ENCODE peak calls at places on chromosomes 13 and 19, in four cellular contexts. One of them, this sample, is unnamed.

GRCh38 chr19:14361824-14362223 is 19.4 kb upstream of the ADGRE5 start:
- DNase-seq in Caki2: peak; percentile 35
- DNase-seq in NCI-H345: no peak
- DNase-seq in NCI-H2081: no peak
- DNase-seq in this sample: peak; percentile 46

GRCh38 chr19:993361-993830 is 6.8 kb upstream of the GRIN3B start:
- DNase-seq in Caki2: no peak
- DNase-seq in NCI-H2081: no peak
- DNase-seq in NCI-H345: no peak
- DNase-seq in this sample: no peak

GRCh38 chr19:34963531-34964406 is at the start of gene ZNF792:
- DNase-seq in Caki2: peak; percentile 48
- DNase-seq in NCI-H345: peak; percentile 81
- DNase-seq in NCI-H2081: peak; percentile 6
- DNase-seq in this sample: no peak

GRCh38 chr13:44576396-44577235 is 486 bp upstream of the TSC22D1 start:
- DNase-seq in NCI-H345: peak; percentile 24
- DNase-seq in NCI-H2081: no peak
- DNase-seq in Caki2: no peak
- DNase-seq in this sample: no peak

GRCh38 chr19:1019980-1020867 is 699 bp downstream of the TMEM259 start:
- DNase-seq in NCI-H345: no peak
- DNase-seq in NCI-H2081: no peak
- DNase-seq in Caki2: no peak
- DNase-seq in this sample: no peak

GRCh38 chr19:19217110-19217509 is 5.4 kb downstream of the NCAN start:
- DNase-seq in Caki2: peak; percentile 37
- DNase-seq in NCI-H345: no peak
- DNase-seq in NCI-H2081: peak; percentile 6
- DNase-seq in this sample: no peak

GRCh38 chr13:101972191-101972590 is 429.7 kb downstream of the FGF14 start:
- DNase-seq in Caki2: no peak
- DNase-seq in NCI-H2081: no peak
- DNase-seq in NCI-H345: no peak
- DNase-seq in this sample: no peak

GRCh38 chr13:74145249-74145970 is 11.2 kb upstream of the KLF12 start:
- DNase-seq in NCI-H345: no peak
- DNase-seq in Caki2: no peak
- DNase-seq in NCI-H2081: no peak
- DNase-seq in this sample: no peak

GRCh38 chr13:71704650-71705049 is 162.4 kb downstream of the DACH1 start:
- DNase-seq in Caki2: no peak
- DNase-seq in NCI-H2081: no peak
- DNase-seq in NCI-H345: no peak
- DNase-seq in this sample: no peak

GRCh38 chr13:43977911-43978310 is 98.2 kb downstream of the LACC1 start:
- DNase-seq in Caki2: no peak
- DNase-seq in NCI-H2081: no peak
- DNase-seq in NCI-H345: no peak
- DNase-seq in this sample: no peak

GRCh38 chr19:46660008-46660517 is 919 bp downstream of the DACT3 start:
- DNase-seq in NCI-H2081: no peak
- DNase-seq in Caki2: no peak
- DNase-seq in NCI-H345: no peak
- DNase-seq in this sample: no peak

GRCh38 chr19:4575978-4576933 is 16.8 kb upstream of the SEMA6B start:
- DNase-seq in NCI-H2081: peak; percentile 54
- DNase-seq in NCI-H345: peak; percentile 40
- DNase-seq in Caki2: peak; percentile 72
- DNase-seq in this sample: no peak

GRCh38 chr13:42073683-42074082 is 25.2 kb downstream of the DGKH start:
- DNase-seq in Caki2: no peak
- DNase-seq in NCI-H345: no peak
- DNase-seq in NCI-H2081: no peak
- DNase-seq in this sample: no peak

GRCh38 chr13:101529419-101529818 is 76.9 kb downstream of the ITGBL1 start:
- DNase-seq in NCI-H2081: no peak
- DNase-seq in NCI-H345: no peak
- DNase-seq in Caki2: no peak
- DNase-seq in this sample: no peak

GRCh38 chr13:37811441-37811840 is 58.1 kb downstream of the TRPC4 start:
- DNase-seq in NCI-H2081: no peak
- DNase-seq in NCI-H345: no peak
- DNase-seq in Caki2: no peak
- DNase-seq in this sample: no peak

GRCh38 chr13:109385161-109385560 is 401.2 kb downstream of the IRS2 start:
- DNase-seq in Caki2: no peak
- DNase-seq in NCI-H345: no peak
- DNase-seq in NCI-H2081: no peak
- DNase-seq in this sample: no peak

GRCh38 chr13:57739089-57739488 is 107.5 kb downstream of the PCDH17 start:
- DNase-seq in NCI-H2081: peak; percentile 56
- DNase-seq in NCI-H345: no peak
- DNase-seq in Caki2: no peak
- DNase-seq in this sample: no peak

This sample was measured in GF-D8.